ENCODE peak calls at places on chromosomes 11 and 22, in seven cellular contexts. E, N, Q, W, Z, G and H are unnamed samples.

GRCh38 chr11:110379936-110380335 is 49.8 kb upstream of the FDX1 start:
- DNase-seq in E (no peak), N (no peak), Q (no peak), W (no peak), Z (no peak), G (no peak), H (no peak)

GRCh38 chr11:61129608-61130523 is 27.6 kb downstream of the CD5 start:
- DNase-seq in E (peak; percentile 85), N (peak; percentile 88), Q (peak; percentile 75), W (peak; percentile 87), Z (peak; percentile 77), G (peak; percentile 81), H (peak; percentile 82)

GRCh38 chr11:96472085-96472484 is 82.3 kb downstream of the JRKL start:
- DNase-seq in E (no peak), N (no peak), Q (no peak), W (no peak), Z (no peak), G (no peak), H (no peak)

GRCh38 chr11:68338041-68338800 is 25.8 kb downstream of the LRP5 start:
- DNase-seq in E (no peak), N (no peak), Q (no peak), W (peak; percentile 68), Z (no peak), G (no peak), H (no peak)

GRCh38 chr11:61293869-61294716 is 1.0 kb downstream of the VWCE start:
- DNase-seq in E (peak; percentile 17), N (peak; percentile 3), Q (no peak), W (peak; percentile 66), Z (no peak), G (no peak), H (no peak)

GRCh38 chr11:59756845-59757244 is 1.7 kb downstream of the STX3 start:
- DNase-seq in E (peak; percentile 61), N (no peak), Q (no peak), W (peak; percentile 33), Z (no peak), G (no peak), H (no peak)

GRCh38 chr22:43819691-43820670 is 7.9 kb upstream of the EFCAB6 start:
- DNase-seq in E (no peak), N (no peak), Q (no peak), W (no peak), Z (no peak), G (no peak), H (no peak)

GRCh38 chr11:117458275-117459120 is 130.8 kb downstream of the CEP164 start:
- DNase-seq in E (no peak), N (no peak), Q (no peak), W (no peak), Z (no peak), G (no peak), H (no peak)

GRCh38 chr11:26572770-26573402 is 823 bp upstream of the MUC15 start:
- DNase-seq in E (no peak), N (no peak), Q (no peak), W (no peak), Z (no peak), G (no peak), H (no peak)

GRCh38 chr22:19122752-19123492 is 710 bp upstream of the DGCR2 start:
- DNase-seq in E (no peak), N (no peak), Q (no peak), W (no peak), Z (no peak), G (no peak), H (no peak)

GRCh38 chr11:69393865-69394233 is 87.6 kb upstream of the LINC01488 start:
- DNase-seq in E (no peak), N (no peak), Q (no peak), W (no peak), Z (no peak), G (no peak), H (no peak)

GRCh38 chr22:24247011-24247507 is 2.2 kb upstream of the GGT5 start:
- DNase-seq in E (no peak), N (no peak), Q (no peak), W (peak; percentile 40), Z (no peak), G (no peak), H (no peak)

GRCh38 chr11:36186340-36186739 is 102.9 kb downstream of the COMMD9 start:
- DNase-seq in E (no peak), N (no peak), Q (peak; percentile 86), W (peak; percentile 93), Z (peak; percentile 25), G (no peak), H (no peak)

GRCh38 chr11:66986178-66986545 is 11.1 kb downstream of the C11orf86 start:
- DNase-seq in E (no peak), N (no peak), Q (no peak), W (no peak), Z (no peak), G (no peak), H (no peak)

GRCh38 chr11:116598556-116598955 is 174.2 kb downstream of the BUD13 start:
- DNase-seq in E (no peak), N (no peak), Q (no peak), W (no peak), Z (no peak), G (no peak), H (no peak)

GRCh38 chr11:1760351-1761109 is 3.2 kb downstream of the CTSD start:
- DNase-seq in E (peak; percentile 27), N (no peak), Q (no peak), W (peak; percentile 64), Z (peak; percentile 4), G (no peak), H (no peak)

GRCh38 chr11:94806436-94806835 is 38.3 kb downstream of the AMOTL1 start:
- DNase-seq in E (no peak), N (no peak), Q (no peak), W (peak; percentile 30), Z (peak; percentile 55), G (no peak), H (no peak)

GRCh38 chr11:114128399-114128798 is 68.9 kb downstream of the ZBTB16 start:
- DNase-seq in E (no peak), N (no peak), Q (no peak), W (no peak), Z (no peak), G (no peak), H (no peak)

GRCh38 chr11:62372871-62373270 is 35.6 kb downstream of the ASRGL1 start:
- DNase-seq in E (no peak), N (no peak), Q (no peak), W (no peak), Z (no peak), G (no peak), H (no peak)

GRCh38 chr22:49632199-49633009 is 195.3 kb downstream of the BRD1 start:
- DNase-seq in E (peak; percentile 54), N (no peak), Q (peak; percentile 12), W (peak; percentile 28), Z (peak; percentile 0), G (no peak), H (no peak)

GRCh38 chr11:83441171-83441570 is 155.0 kb upstream of the CCDC90B start:
- DNase-seq in E (no peak), N (no peak), Q (no peak), W (no peak), Z (no peak), G (no peak), H (no peak)

GRCh38 chr22:39675907-39676306 is 105.4 kb downstream of the CACNA1I start:
- DNase-seq in E (no peak), N (no peak), Q (no peak), W (no peak), Z (no peak), G (no peak), H (no peak)

GRCh38 chr22:45420539-45420938 is 7.0 kb downstream of the RIBC2 start:
- DNase-seq in E (no peak), N (no peak), Q (no peak), W (no peak), Z (no peak), G (no peak), H (no peak)

GRCh38 chr11:20388096-20389055 is 860 bp downstream of the PRMT3 start:
- DNase-seq in E (peak; percentile 17), N (peak; percentile 16), Q (no peak), W (peak; percentile 18), Z (no peak), G (no peak), H (no peak)

GRCh38 chr22:37141476-37141875 is 8.2 kb downstream of the IL2RB start:
- DNase-seq in E (peak; percentile 9), N (no peak), Q (no peak), W (no peak), Z (no peak), G (no peak), H (no peak)

GRCh38 chr11:74100231-74100630 is 70.6 kb downstream of the C2CD3 start:
- DNase-seq in E (no peak), N (no peak), Q (no peak), W (no peak), Z (no peak), G (no peak), H (no peak)

GRCh38 chr11:34627197-34627596 is 6.3 kb downstream of the EHF start:
- DNase-seq in E (no peak), N (no peak), Q (no peak), W (no peak), Z (no peak), G (no peak), H (no peak)

GRCh38 chr22:18064636-18065035 is 13.2 kb upstream of the PEX26 start:
- DNase-seq in E (no peak), N (no peak), Q (no peak), W (no peak), Z (no peak), G (no peak), H (no peak)

GRCh38 chr11:20360650-20361049 is 2.9 kb upstream of the HTATIP2 start:
- DNase-seq in E (peak; percentile 86), N (peak; percentile 55), Q (peak; percentile 20), W (peak; percentile 43), Z (no peak), G (no peak), H (no peak)

GRCh38 chr11:43557553-43558031 is 122.9 kb upstream of the HSD17B12 start:
- DNase-seq in E (no peak), N (no peak), Q (no peak), W (no peak), Z (no peak), G (no peak), H (no peak)

GRCh38 chr11:121566279-121567168 is 113.8 kb upstream of the SORL1-AS1 start:
- DNase-seq in E (no peak), N (no peak), Q (no peak), W (no peak), Z (no peak), G (no peak), H (no peak)

GRCh38 chr11:28966951-28967350 is 858.8 kb downstream of the METTL15 start:
- DNase-seq in E (no peak), N (no peak), Q (no peak), W (peak; percentile 45), Z (no peak), G (no peak), H (no peak)

GRCh38 chr11:75325713-75326438 is 25.6 kb downstream of the ARRB1 start:
- DNase-seq in E (peak; percentile 67), N (no peak), Q (peak; percentile 34), W (peak; percentile 96), Z (peak; percentile 68), G (no peak), H (no peak)